ENCODE peak calls at places on chromosomes 2 and 18, in five cellular contexts. E, A, T, R and D are unnamed samples.

GRCh38 chr2:3108105-3108504 is 269.5 kb downstream of the EIPR1 start:
- DNase-seq in A (no peak), E (no peak), T (no peak), R (no peak), D (no peak)

GRCh38 chr2:48530033-48530804 is at the start of gene STON1:
- DNase-seq in E (peak; percentile 83), R (no peak), A (peak; percentile 45), T (no peak), D (no peak)

GRCh38 chr2:147031897-147032296 is 812.9 kb upstream of the ACVR2A start:
- DNase-seq in R (no peak), A (no peak), T (no peak), E (no peak), D (no peak)

GRCh38 chr2:228705331-228705730 is 523.8 kb upstream of the SPHKAP start:
- DNase-seq in E (no peak), T (no peak), R (no peak), A (no peak), D (no peak)

GRCh38 chr2:149160701-149161217 is 122.3 kb downstream of the LYPD6B start:
- DNase-seq in R (no peak), E (no peak), A (no peak), T (peak; percentile 8), D (no peak)

GRCh38 chr2:85813211-85813977 is 59.6 kb downstream of the ATOH8 start:
- DNase-seq in R (no peak), E (no peak), T (no peak), A (no peak), D (no peak)

GRCh38 chr2:159797468-159798375 is at the start of gene CD302:
- DNase-seq in T (no peak), A (peak; percentile 35), E (peak; percentile 82), R (peak; percentile 49), D (no peak)

GRCh38 chr2:139518276-139518675 is 738.1 kb upstream of the NXPH2 start:
- DNase-seq in R (no peak), A (no peak), T (no peak), E (no peak), D (no peak)

GRCh38 chr2:241274127-241274526 is 41.3 kb downstream of the HDLBP start:
- DNase-seq in A (no peak), T (no peak), E (no peak), R (no peak), D (no peak)

GRCh38 chr18:13181765-13182164 is 36.8 kb upstream of the LDLRAD4 start:
- DNase-seq in A (no peak), E (no peak), T (no peak), R (no peak), D (no peak)

GRCh38 chr2:64244049-64244446 is 99.8 kb upstream of the PELI1 start:
- DNase-seq in A (no peak), E (no peak), T (no peak), R (no peak), D (no peak)

GRCh38 chr2:8546319-8547283 is 135.3 kb upstream of the ID2 start:
- DNase-seq in T (no peak), A (no peak), R (no peak), E (no peak), D (no peak)

GRCh38 chr18:58625839-58626238 is 3.1 kb downstream of the ALPK2 start:
- DNase-seq in T (no peak), A (no peak), E (no peak), R (no peak), D (no peak)

GRCh38 chr2:170396799-170397459 is 219.0 kb downstream of the MYO3B start:
- DNase-seq in R (no peak), E (peak; percentile 6), T (no peak), A (no peak), D (no peak)

GRCh38 chr18:73331212-73331772 is 463.5 kb upstream of the NETO1 start:
- DNase-seq in E (no peak), A (no peak), R (no peak), T (no peak), D (no peak)

GRCh38 chr2:18930977-18931376 is 341.6 kb upstream of the NT5C1B start:
- DNase-seq in T (no peak), R (no peak), E (no peak), A (no peak), D (no peak)

GRCh38 chr2:156837635-156838034 is 401.5 kb downstream of the GPD2 start:
- DNase-seq in E (no peak), R (no peak), A (no peak), T (no peak), D (no peak)

GRCh38 chr2:226694910-226695309 is 104.7 kb downstream of the IRS1 start:
- DNase-seq in T (no peak), E (no peak), R (no peak), A (no peak), D (no peak)

GRCh38 chr18:75679347-75679746 is 251.8 kb upstream of the SMIM21 start:
- DNase-seq in E (peak; percentile 51), R (no peak), T (no peak), A (no peak), D (no peak)

GRCh38 chr18:52936931-52937330 is 596.9 kb downstream of the DCC start:
- DNase-seq in A (no peak), R (no peak), T (no peak), E (no peak), D (no peak)

GRCh38 chr18:58186258-58186948 is 142.4 kb downstream of the NEDD4L start:
- DNase-seq in E (peak; percentile 49), R (no peak), T (no peak), A (no peak), D (no peak)

GRCh38 chr2:225670111-225670974 is 270.8 kb downstream of the NYAP2 start:
- DNase-seq in A (no peak), R (no peak), E (peak; percentile 73), T (no peak), D (no peak)

GRCh38 chr2:11539317-11540147 is 5.7 kb downstream of the GREB1 start:
- DNase-seq in A (no peak), E (no peak), R (no peak), T (no peak), D (no peak)

GRCh38 chr18:61738042-61738441 is 154.8 kb downstream of the RNF152 start:
- DNase-seq in E (no peak), T (no peak), A (no peak), R (no peak), D (no peak)

GRCh38 chr18:10454800-10455550 is 540 bp downstream of the APCDD1 start:
- DNase-seq in R (no peak), E (peak; percentile 19), T (no peak), A (peak; percentile 17), D (no peak)

GRCh38 chr2:149180226-149180875 is 141.9 kb downstream of the LYPD6B start:
- DNase-seq in T (no peak), E (no peak), A (no peak), R (no peak), D (no peak)

GRCh38 chr2:101568969-101569368 is 94.1 kb upstream of the RFX8 start:
- DNase-seq in E (no peak), R (no peak), T (no peak), A (no peak), D (no peak)

GRCh38 chr2:18430996-18431748 is 129.3 kb downstream of the RDH14 start:
- DNase-seq in A (no peak), T (no peak), E (no peak), R (no peak), D (no peak)

GRCh38 chr18:25815659-25816058 is 274.8 kb downstream of the SS18 start:
- DNase-seq in A (no peak), R (no peak), E (no peak), T (no peak), D (no peak)

GRCh38 chr2:2147024-2147900 is 183.8 kb downstream of the MYT1L start:
- DNase-seq in E (no peak), A (no peak), T (no peak), R (no peak), D (no peak)

GRCh38 chr2:83003555-83003954 is 1455.5 kb downstream of the SUCLG1 start:
- DNase-seq in A (no peak), R (no peak), E (no peak), T (no peak), D (no peak)